ENCODE peak calls at places on chromosomes 13 and 19, in five cellular contexts. B is GF-D8, U is dermis blood vessel endothelial cell, P is WTC11, O is SK-N-SH. F is an unnamed sample.

GRCh38 chr19:17001603-17002183 is 24.9 kb downstream of the CPAMD8 start:
- DNase-seq in O (no peak), B (no peak), P (no peak), U (no peak), F (no peak)

GRCh38 chr13:113451951-113452421 is 1.3 kb downstream of the ADPRHL1 start:
- DNase-seq in U (no peak), B (no peak), O (no peak), P (no peak), F (no peak)

GRCh38 chr13:52851153-52851962 is 2.9 kb upstream of the PCDH8 start:
- DNase-seq in O (peak), B (no peak), P (peak), U (peak), F (peak)

GRCh38 chr19:56393119-56394012 is at the start of gene ZNF582:
- DNase-seq in U (peak), O (peak), B (peak), P (peak), F (peak)

GRCh38 chr13:97030705-97031452 is 36.6 kb upstream of the OXGR1 start:
- DNase-seq in U (peak), B (no peak), O (peak), P (no peak), F (peak)

GRCh38 chr13:77767413-77767812 is 69.9 kb downstream of the SLAIN1 start:
- DNase-seq in O (no peak), B (peak), P (no peak), U (no peak), F (no peak)

GRCh38 chr19:6718111-6718740 is 2.2 kb downstream of the C3 start:
- DNase-seq in P (no peak), O (no peak), B (no peak), U (no peak), F (no peak)

GRCh38 chr19:33235269-33235995 is 9.8 kb upstream of the SLC7A10 start:
- DNase-seq in P (peak), B (peak), O (peak), U (peak), F (peak)

GRCh38 chr13:52978989-52979388 is 49.6 kb upstream of the OLFM4 start:
- DNase-seq in B (no peak), P (no peak), O (no peak), U (no peak), F (no peak)

GRCh38 chr13:19605161-19605955 is 28.1 kb upstream of the MPHOSPH8 start:
- DNase-seq in U (no peak), B (no peak), P (no peak), O (no peak), F (no peak)

F was measured in A673.